ENCODE peak calls at places on chromosomes 6 and 20, in ten cellular contexts. W, C, Q, K, J, R, P, E, T and M are unnamed samples.

GRCh38 chr20:61440548-61441055 is 188.5 kb downstream of the CDH4 start:
- DNase-seq in R (no peak), C (no peak), W (no peak), E (no peak), P (no peak), J (no peak), Q (no peak), T (no peak), K (no peak), M (no peak)

GRCh38 chr6:149545258-149545753 is 537 bp downstream of the PPIL4 start:
- DNase-seq in W (peak), C (peak), J (peak), K (peak), P (peak), R (peak), T (peak), Q (peak), E (peak), M (no peak)

GRCh38 chr6:84789170-84789569 is 24.8 kb upstream of the TBX18 start:
- DNase-seq in T (no peak), E (no peak), W (no peak), J (no peak), C (no peak), Q (no peak), P (no peak), R (no peak), K (no peak), M (no peak)

GRCh38 chr20:43583982-43584432 is 6.7 kb upstream of the IFT52 start:
- DNase-seq in W (peak), K (peak), T (peak), R (peak), E (peak), P (peak), C (peak), Q (peak), J (peak), M (no peak)

GRCh38 chr6:148440877-148441453 is 98.3 kb downstream of the SASH1 start:
- DNase-seq in E (no peak), T (peak), R (peak), W (peak), C (peak), J (peak), K (peak), Q (peak), P (peak), M (peak)

GRCh38 chr6:26235240-26235730 is 129.7 kb upstream of the BTN3A2 start:
- DNase-seq in C (no peak), W (no peak), Q (no peak), R (no peak), E (no peak), T (no peak), J (no peak), P (no peak), K (no peak), M (no peak)

GRCh38 chr6:36577298-36577697 is 16.9 kb upstream of the SRSF3 start:
- DNase-seq in P (peak), W (peak), C (no peak), K (peak), T (peak), J (peak), R (no peak), E (no peak), Q (peak), M (no peak)

GRCh38 chr6:148981515-148981914 is 234.7 kb downstream of the UST start:
- DNase-seq in Q (no peak), P (no peak), C (no peak), W (no peak), R (no peak), K (no peak), E (no peak), J (no peak), T (no peak), M (no peak)

GRCh38 chr6:100806280-100806679 is 74.8 kb downstream of the ASCC3 start:
- DNase-seq in R (no peak), C (no peak), E (no peak), P (no peak), Q (no peak), J (no peak), W (no peak), K (no peak), T (no peak), M (no peak)

GRCh38 chr6:17281100-17281496 is at the start of gene RBM24:
- DNase-seq in Q (no peak), C (peak), J (peak), R (peak), W (peak), T (peak), E (peak), P (peak), K (peak), M (peak)

GRCh38 chr20:40192083-40192482 is 497.0 kb downstream of the MAFB start:
- DNase-seq in J (no peak), T (no peak), P (no peak), Q (no peak), W (no peak), C (no peak), R (no peak), E (no peak), K (no peak), M (no peak)

GRCh38 chr20:878511-879307 is 37.4 kb downstream of the ANGPT4 start:
- DNase-seq in W (peak), P (peak), C (no peak), K (peak), R (no peak), J (peak), E (no peak), T (no peak), Q (no peak), M (no peak)

GRCh38 chr6:43949451-43950110 is 177.7 kb downstream of the MRPL14 start:
- DNase-seq in K (no peak), E (no peak), R (no peak), C (no peak), P (no peak), T (no peak), Q (no peak), J (no peak), W (no peak), M (no peak)

GRCh38 chr20:36631651-36632050 is 14.3 kb downstream of the SLA2 start:
- DNase-seq in J (no peak), C (no peak), Q (no peak), T (no peak), W (peak), P (no peak), R (no peak), K (no peak), E (no peak), M (no peak)

GRCh38 chr6:44606506-44606905 is 219.0 kb downstream of the CDC5L start:
- DNase-seq in T (peak), C (no peak), Q (no peak), J (peak), W (no peak), K (no peak), R (no peak), E (no peak), P (no peak), M (no peak)

GRCh38 chr20:52193133-52193532 is 1.6 kb upstream of the ZFP64 start:
- DNase-seq in K (no peak), P (no peak), Q (no peak), T (no peak), C (no peak), E (no peak), R (no peak), W (no peak), J (no peak), M (no peak)

GRCh38 chr6:10556496-10557391 is 35.6 kb downstream of the GCNT2 start:
- DNase-seq in K (no peak), R (no peak), Q (no peak), J (no peak), P (no peak), C (no peak), W (no peak), E (no peak), T (no peak), M (no peak)

GRCh38 chr6:10555625-10556309 is 34.6 kb downstream of the GCNT2 start:
- DNase-seq in C (no peak), E (peak), P (peak), T (peak), R (peak), Q (no peak), K (peak), W (peak), J (peak), M (peak)

GRCh38 chr6:10559492-10560150 is 38.5 kb downstream of the GCNT2 start:
- DNase-seq in P (no peak), R (no peak), T (no peak), J (no peak), E (no peak), W (no peak), K (no peak), Q (no peak), C (no peak), M (no peak)

GRCh38 chr6:10557886-10558285 is 36.7 kb downstream of the GCNT2 start:
- DNase-seq in E (no peak), Q (no peak), R (no peak), J (no peak), P (no peak), C (no peak), W (no peak), T (no peak), K (no peak), M (no peak)

DNA sequence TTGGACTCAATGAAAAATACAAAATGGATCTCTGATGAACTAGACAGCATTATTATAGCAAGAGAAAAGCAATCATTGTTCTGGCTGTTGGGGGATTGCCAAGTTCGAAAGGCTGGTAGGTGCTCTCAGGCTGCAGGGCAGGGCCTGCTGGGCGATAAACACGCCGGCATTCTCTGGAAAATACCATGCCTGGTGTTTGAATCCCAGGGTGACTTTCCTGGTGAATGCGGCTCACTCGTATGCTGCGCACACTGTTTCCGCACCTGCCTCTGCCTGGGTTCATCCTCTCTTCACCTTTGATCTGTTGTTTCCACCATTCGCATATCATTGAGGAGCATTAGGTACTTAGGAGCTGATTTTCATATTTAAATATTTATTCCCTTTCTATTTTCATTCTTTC is 37.4 kb downstream of the GCNT2 start:
- DNase-seq in R (peak), K (no peak), P (no peak), C (no peak), W (no peak), J (no peak), Q (no peak), E (no peak), T (no peak), M (no peak)
- H3K4me3 ChIP-seq in R (no peak), K (no peak), P (no peak), C (no peak), W (no peak), J (no peak), Q (no peak), E (no peak), T (no peak), M (no peak)

DNA sequence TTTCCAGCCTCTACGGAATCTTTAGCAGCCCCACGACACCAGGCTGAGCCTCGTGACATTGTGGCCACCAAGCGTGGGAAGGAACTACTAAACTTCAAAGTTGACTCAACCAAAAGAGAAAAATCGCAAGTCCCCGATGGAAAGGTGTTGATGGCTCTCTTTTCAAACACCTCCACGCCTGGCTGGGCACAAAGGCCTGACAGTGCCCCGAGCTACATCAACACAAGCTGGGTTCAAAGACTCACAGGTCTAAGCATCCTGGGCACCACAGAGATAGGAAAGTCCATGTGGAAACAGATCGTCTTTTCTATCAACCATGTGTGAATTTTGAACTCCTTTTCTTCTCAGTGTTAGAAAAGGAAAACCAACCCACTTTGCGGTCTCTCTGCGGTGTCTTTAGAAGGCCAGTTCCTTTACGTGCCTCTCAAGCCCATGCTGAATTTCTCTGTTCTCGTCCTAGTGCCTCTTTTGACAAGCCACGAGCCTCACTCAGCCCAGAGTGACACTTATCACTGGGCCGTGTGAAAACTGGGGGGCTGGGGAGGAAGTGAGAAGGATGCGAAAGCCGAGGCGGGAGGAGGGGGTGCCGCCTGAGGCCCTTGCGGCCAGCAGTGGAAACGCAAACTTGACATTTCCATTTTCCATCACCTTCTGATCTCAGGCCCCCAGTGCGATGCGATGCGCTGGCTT is 59.4 kb downstream of the GFOD1 start:
- DNase-seq in R (peak), T (no peak), P (no peak), K (no peak), C (peak), E (no peak), Q (no peak), W (no peak), J (no peak), M (no peak)
- TF ChIP-seq CTCF in R (no peak), T (no peak), P (no peak), K (peak), C (no peak), E (no peak), Q (no peak), W (no peak), J (no peak), M (no peak)

GRCh38 chr20:48903705-48904104 is 17.8 kb upstream of the ARFGEF2 start:
- DNase-seq in E (no peak), W (no peak), T (no peak), C (no peak), J (no peak), R (no peak), P (no peak), Q (no peak), K (no peak), M (no peak)

GRCh38 chr20:48906221-48906877 is 15.2 kb upstream of the ARFGEF2 start:
- DNase-seq in R (no peak), K (no peak), Q (no peak), P (no peak), E (no peak), J (no peak), T (no peak), C (no peak), W (no peak), M (no peak)

GRCh38 chr20:48901326-48901725 is 20.2 kb upstream of the ARFGEF2 start:
- DNase-seq in T (no peak), P (no peak), J (no peak), W (no peak), R (no peak), E (no peak), C (no peak), Q (no peak), K (no peak), M (no peak)

GRCh38 chr20:48905322-48905647 is 16.2 kb upstream of the ARFGEF2 start:
- DNase-seq in Q (no peak), J (no peak), K (no peak), E (no peak), T (no peak), R (no peak), W (no peak), P (no peak), C (no peak), M (no peak)

GRCh38 chr20:48904566-48905321 is 16.8 kb upstream of the ARFGEF2 start:
- DNase-seq in R (peak), E (peak), W (peak), T (peak), P (peak), K (peak), J (peak), Q (no peak), C (no peak), M (no peak)
- H3K4me3 ChIP-seq in R (no peak), E (no peak), W (no peak), T (no peak), P (no peak), K (no peak), J (no peak), Q (no peak), C (no peak), M (no peak)

GRCh38 chr6:97557355-97557754 is 274.3 kb upstream of the MMS22L start:
- DNase-seq in Q (no peak), K (no peak), J (no peak), T (no peak), E (no peak), W (no peak), P (no peak), R (no peak), C (no peak), M (no peak)
- TF ChIP-seq CTCF in Q (no peak), K (no peak), J (no peak), T (no peak), E (no peak), W (no peak), P (no peak), R (no peak), C (no peak), M (no peak)

GRCh38 chr6:89562114-89562815 is 76.3 kb downstream of the LYRM2 start:
- DNase-seq in P (peak), E (no peak), Q (no peak), T (no peak), C (no peak), J (peak), W (no peak), R (no peak), K (no peak), M (no peak)
- H3K4me3 ChIP-seq in P (no peak), E (no peak), Q (no peak), T (no peak), C (no peak), J (no peak), W (no peak), R (no peak), K (no peak), M (no peak)

GRCh38 chr20:59033093-59033492 is 958 bp upstream of the ATP5F1E start:
- DNase-seq in J (no peak), W (no peak), R (no peak), Q (no peak), E (no peak), C (no peak), T (no peak), P (no peak), K (no peak), M (no peak)
- TF ChIP-seq CTCF in J (no peak), W (no peak), R (no peak), Q (no peak), E (no peak), C (no peak), T (no peak), P (no peak), K (no peak), M (no peak)

DNA sequence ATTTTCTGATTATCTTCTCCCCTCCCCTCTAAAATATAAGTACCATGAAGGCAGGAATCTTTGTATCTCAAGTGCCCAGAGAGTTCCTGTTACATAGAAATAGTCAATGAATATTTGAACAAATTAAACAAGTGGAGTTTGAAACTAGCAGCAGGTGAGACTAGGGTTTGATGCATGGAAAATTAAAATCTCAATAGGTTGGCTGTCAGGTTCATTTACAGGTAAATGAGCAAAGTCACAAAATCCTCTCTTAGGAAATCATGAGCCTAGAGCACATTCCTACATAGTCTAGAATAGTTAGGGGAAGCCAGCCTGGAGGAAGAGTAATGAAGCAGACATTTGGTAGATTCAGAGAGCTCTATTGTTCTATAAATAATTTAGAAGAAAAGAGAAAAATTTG is 140.4 kb downstream of the HS3ST5 start:
- DNase-seq in K (no peak), P (no peak), T (no peak), Q (no peak), R (no peak), C (no peak), W (no peak), J (no peak), E (no peak), M (no peak)
- H3K4me3 ChIP-seq in K (no peak), P (no peak), T (no peak), Q (no peak), R (no peak), C (no peak), W (no peak), J (no peak), E (no peak), M (no peak)